ENCODE peak calls at places on chromosome 22, in eight cellular contexts. C is tibial artery, F is sigmoid colon, Q is brain microvascular endothelial cell, O is aorta, J is IMR-90, T is H9, P is PC-3. G is an unnamed sample.

GRCh38 chr22:23181763-23182288 is 1.5 kb downstream of the BCR start:
- DNase-seq in C (peak; percentile 70), F (no peak), Q (no peak), O (no peak), J (no peak), T (no peak), P (no peak), G (no peak)

GRCh38 chr22:42343136-42343484 is 72.7 kb upstream of the TCF20 start:
- DNase-seq in C (no peak), F (no peak), Q (no peak), O (no peak), J (no peak), T (no peak), P (no peak), G (no peak)

GRCh38 chr22:44667829-44668189 is 34.2 kb upstream of the PRR5 start:
- DNase-seq in C (no peak), F (peak; percentile 58), Q (no peak), O (peak; percentile 39), J (no peak), T (peak; percentile 42), P (no peak), G (no peak)

GRCh38 chr22:41563051-41563711 is 2.4 kb downstream of the CSDC2 start:
- DNase-seq in C (peak; percentile 86), F (no peak), Q (peak; percentile 70), O (peak; percentile 83), J (peak; percentile 85), T (peak; percentile 42), P (peak; percentile 60), G (peak; percentile 85)

GRCh38 chr22:37843746-37844089 is 416 bp downstream of the ANKRD54 start:
- DNase-seq in C (peak; percentile 76), F (peak; percentile 74), Q (no peak), O (peak; percentile 86), J (peak; percentile 32), T (no peak), P (peak; percentile 25), G (no peak)

GRCh38 chr22:43273902-43274484 is 69.2 kb downstream of the SCUBE1 start:
- DNase-seq in C (no peak), F (no peak), Q (no peak), O (no peak), J (peak; percentile 46), T (peak; percentile 84), P (peak; percentile 54), G (no peak)

GRCh38 chr22:44595841-44596341 is 97.9 kb upstream of the RTL6 start:
- DNase-seq in C (no peak), F (no peak), Q (no peak), O (no peak), J (peak; percentile 42), T (no peak), P (no peak), G (no peak)

GRCh38 chr22:35561796-35562526 is 21.3 kb downstream of the RASD2 start:
- DNase-seq in C (no peak), F (no peak), Q (peak; percentile 80), O (no peak), J (peak; percentile 84), T (peak; percentile 81), P (peak; percentile 31), G (no peak)

GRCh38 chr22:37120569-37121340 is 11.2 kb upstream of the TMPRSS6 start:
- DNase-seq in C (no peak), F (no peak), Q (no peak), O (no peak), J (no peak), T (no peak), P (no peak), G (no peak)

GRCh38 chr22:34502821-34503220 is 563.1 kb upstream of the ISX start:
- DNase-seq in C (no peak), F (no peak), Q (no peak), O (no peak), J (no peak), T (no peak), P (no peak), G (no peak)

GRCh38 chr22:44143596-44143995 is 37.1 kb upstream of the PARVG start:
- DNase-seq in C (no peak), F (no peak), Q (no peak), O (no peak), J (no peak), T (no peak), P (no peak), G (no peak)

GRCh38 chr22:18070556-18071306 is 7.1 kb upstream of the PEX26 start:
- DNase-seq in C (peak; percentile 46), F (no peak), Q (no peak), O (no peak), J (no peak), T (no peak), P (peak; percentile 46), G (no peak)

GRCh38 chr22:50696251-50696798 is 23.7 kb downstream of the SHANK3 start:
- DNase-seq in C (no peak), F (peak; percentile 40), Q (no peak), O (no peak), J (no peak), T (no peak), P (no peak), G (no peak)

GRCh38 chr22:32588063-32588462 is 113.5 kb downstream of the FBXO7 start:
- DNase-seq in C (no peak), F (no peak), Q (no peak), O (no peak), J (no peak), T (no peak), P (no peak), G (no peak)

GRCh38 chr22:43409800-43410199 is 2.0 kb upstream of the MPPED1 start:
- DNase-seq in C (no peak), F (no peak), Q (no peak), O (no peak), J (no peak), T (no peak), P (no peak), G (no peak)

GRCh38 chr22:17775781-17776470 is 1.7 kb upstream of the BID start:
- DNase-seq in C (no peak), F (no peak), Q (no peak), O (no peak), J (no peak), T (no peak), P (no peak), G (no peak)

GRCh38 chr22:40415531-40416266 is 45.3 kb downstream of the SGSM3 start:
- DNase-seq in C (no peak), F (no peak), Q (no peak), O (peak; percentile 70), J (peak; percentile 12), T (no peak), P (no peak), G (no peak)

GRCh38 chr22:35930933-35931332 is 97.7 kb downstream of the RBFOX2 start:
- DNase-seq in C (no peak), F (no peak), Q (peak; percentile 67), O (no peak), J (peak; percentile 80), T (no peak), P (peak; percentile 49), G (no peak)

GRCh38 chr22:35524966-35525686 is 15.5 kb upstream of the RASD2 start:
- DNase-seq in C (no peak), F (peak; percentile 92), Q (no peak), O (no peak), J (no peak), T (no peak), P (no peak), G (no peak)

GRCh38 chr22:39349506-39349966 is 255 bp upstream of the SYNGR1 start:
- DNase-seq in C (no peak), F (no peak), Q (no peak), O (peak; percentile 70), J (no peak), T (no peak), P (peak; percentile 3), G (no peak)

GRCh38 chr22:41672780-41673509 is 15.7 kb downstream of the SNU13 start:
- DNase-seq in C (no peak), F (no peak), Q (no peak), O (peak; percentile 51), J (no peak), T (no peak), P (peak; percentile 27), G (no peak)

DNA sequence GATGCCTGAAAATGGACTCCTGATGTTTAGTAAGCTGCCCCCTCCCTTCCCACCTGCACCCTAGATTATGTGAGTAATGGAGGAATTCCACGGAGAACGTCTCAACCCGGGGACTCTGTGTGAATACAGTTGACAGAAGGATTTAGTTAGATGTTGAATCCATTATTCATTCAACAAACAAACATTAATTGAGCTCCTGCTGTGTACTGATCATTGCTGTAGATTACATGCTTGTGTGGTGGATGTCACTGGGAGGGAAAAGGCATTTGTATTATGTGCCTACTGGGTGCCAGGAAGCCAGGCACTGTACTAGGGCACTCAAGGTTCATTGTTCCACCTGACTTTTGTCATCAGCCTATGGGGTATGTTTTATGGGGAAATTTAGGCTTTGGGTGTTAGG is 22.9 kb upstream of the CRYBB3 start:
- DNase-seq in C (no peak), F (no peak), Q (no peak), O (no peak), J (no peak), T (no peak), P (no peak), G (no peak)
- H3K27ac ChIP-seq in C (no peak overlapping the region), F (no peak overlapping the region), Q (no peak overlapping the region), O (no peak overlapping the region), J (no peak overlapping the region), T (no peak overlapping the region), P (no peak overlapping the region), G (no peak overlapping the region)

GRCh38 chr22:21942407-21942895 is 10.2 kb downstream of the PPM1F start:
- DNase-seq in C (peak; percentile 84), F (peak; percentile 91), Q (peak; percentile 77), O (peak; percentile 91), J (peak; percentile 88), T (no peak), P (peak; percentile 87), G (peak; percentile 86)
- H3K27ac ChIP-seq in C (peak overlapping the region; percentile 59), F (peak overlapping the region; percentile 94), Q (peak overlapping the region; percentile 73), O (no peak overlapping the region), J (peak overlapping the region; percentile 99), T (no peak overlapping the region), P (peak overlapping the region; percentile 95), G (peak overlapping the region; percentile 49)

DNA sequence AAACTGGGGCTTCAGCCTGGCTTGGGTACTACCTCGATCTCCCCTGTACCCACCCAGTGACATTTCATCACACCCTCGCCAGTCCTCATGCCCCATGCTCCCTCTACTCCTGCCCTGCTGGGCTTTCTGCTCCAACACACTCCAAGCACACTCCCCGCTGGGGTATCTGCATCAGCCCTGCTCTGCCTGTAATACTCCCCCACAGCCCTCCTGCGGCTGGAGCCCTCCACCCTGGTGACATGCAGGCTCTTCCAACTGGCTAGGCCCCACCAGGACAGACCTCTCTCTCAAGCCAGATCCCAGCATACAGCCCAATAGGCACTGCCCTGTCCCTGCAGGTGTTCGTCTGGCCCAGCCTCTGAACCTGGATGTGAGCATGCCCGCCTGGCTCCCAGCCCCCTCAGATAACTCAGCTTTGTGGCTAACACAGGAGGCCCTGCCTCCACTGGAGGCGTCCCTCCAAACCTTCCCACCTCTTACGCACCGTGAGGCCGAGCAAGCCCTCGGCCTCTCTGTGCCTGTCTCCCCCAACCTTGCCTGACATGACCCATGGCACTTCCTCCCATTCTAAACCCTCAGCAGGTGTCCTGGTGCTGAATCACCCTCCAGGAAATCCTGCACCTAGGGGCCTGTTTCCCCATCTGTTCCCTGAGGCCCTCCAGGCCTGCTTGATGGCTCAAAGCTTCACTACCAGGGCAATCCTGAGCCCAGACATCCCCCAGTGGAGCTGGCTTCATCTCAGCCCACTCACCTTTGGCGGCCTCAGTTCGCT is 33.5 kb upstream of the TXNRD2 start:
- DNase-seq in C (no peak), F (no peak), Q (no peak), O (no peak), J (no peak), T (peak; percentile 46), P (peak; percentile 9), G (no peak)
- H3K27ac ChIP-seq in C (peak overlapping the region; percentile 47), F (no peak overlapping the region), Q (no peak overlapping the region), O (no peak overlapping the region), J (no peak overlapping the region), T (no peak overlapping the region), P (no peak overlapping the region), G (no peak overlapping the region)

GRCh38 chr22:21666786-21667185 is 974 bp downstream of the PPIL2 start:
- DNase-seq in C (no peak), F (no peak), Q (no peak), O (no peak), J (no peak), T (no peak), P (no peak), G (no peak)
- H3K27ac ChIP-seq in C (peak overlapping the region; percentile 94), F (peak overlapping the region; percentile 91), Q (no peak overlapping the region), O (no peak overlapping the region), J (no peak overlapping the region), T (no peak overlapping the region), P (no peak overlapping the region), G (no peak overlapping the region)

G was measured in coronary artery.